ENCODE peak calls at places on chromosomes 16 and 17, in five cellular contexts. D is upper lobe of right lung, Y is fibroblast of mammary gland, Q is astrocyte of the cerebellum, X is nephron progenitor cell. N is an unnamed sample.

GRCh38 chr16:63568184-63568583 is 1531.9 kb upstream of the CDH8 start:
- DNase-seq in D (no peak), X (no peak), Q (no peak), Y (no peak), N (no peak)

GRCh38 chr17:50882851-50883250 is 16.7 kb upstream of the TOB1 start:
- DNase-seq in D (no peak), Q (no peak), X (no peak), Y (peak; percentile 67), N (no peak)

GRCh38 chr16:24152826-24153225 is 103.3 kb upstream of the CACNG3 start:
- DNase-seq in Q (no peak), Y (no peak), D (no peak), X (no peak), N (no peak)

GRCh38 chr17:30347488-30347887 is 13.6 kb upstream of the TMIGD1 start:
- DNase-seq in D (no peak), Q (no peak), Y (no peak), X (no peak), N (no peak)

GRCh38 chr16:5634781-5635180 is 537.2 kb upstream of the EEF2KMT start:
- DNase-seq in Y (no peak), Q (no peak), D (no peak), X (no peak), N (peak; percentile 26)

GRCh38 chr16:27252206-27252585 is 16.4 kb downstream of the NSMCE1 start:
- DNase-seq in Y (no peak), D (no peak), Q (no peak), X (no peak), N (no peak)

GRCh38 chr17:48469227-48469626 is 39.2 kb upstream of the SKAP1 start:
- DNase-seq in X (no peak), D (no peak), Q (no peak), Y (no peak), N (no peak)

GRCh38 chr17:28599311-28600184 is 723 bp upstream of the SPAG5 start:
- DNase-seq in X (no peak), D (peak; percentile 78), Y (peak; percentile 98), Q (peak; percentile 60), N (no peak)

GRCh38 chr16:3654249-3654991 is at the start of gene DNASE1:
- DNase-seq in Y (peak; percentile 68), Q (peak; percentile 16), X (peak; percentile 69), D (peak; percentile 73), N (peak; percentile 69)

GRCh38 chr17:70225272-70225671 is 55.9 kb downstream of the KCNJ2 start:
- DNase-seq in D (no peak), X (no peak), Y (no peak), Q (no peak), N (no peak)

GRCh38 chr16:81440888-81441663 is 3.5 kb upstream of the CMIP start:
- DNase-seq in D (no peak), X (no peak), Q (no peak), Y (no peak), N (no peak)

GRCh38 chr16:66278604-66279262 is 87.8 kb upstream of the CDH5 start:
- DNase-seq in Y (no peak), X (no peak), Q (no peak), D (no peak), N (no peak)
- TF ChIP-seq CTCF in Y (no peak), X (no peak), Q (peak; percentile 16), D (no peak), N (no peak)

GRCh38 chr16:58652741-58653140 is 23.1 kb upstream of the CNOT1 start:
- DNase-seq in D (no peak), Q (no peak), Y (peak; percentile 40), X (peak; percentile 16), N (peak; percentile 29)
- TF ChIP-seq CTCF in D (no peak), Q (no peak), Y (no peak), X (no peak), N (no peak)

GRCh38 chr16:65121870-65122723 is at the start of gene CDH11:
- DNase-seq in D (peak; percentile 68), X (peak; percentile 84), Q (peak; percentile 53), Y (peak; percentile 76), N (peak; percentile 58)
- TF ChIP-seq CTCF in D (peak; percentile 37), X (no peak), Q (peak; percentile 39), Y (no peak), N (no peak)

GRCh38 chr16:85965125-85965524 is 66.2 kb downstream of the IRF8 start:
- DNase-seq in Q (no peak), Y (no peak), D (no peak), X (no peak), N (no peak)
- TF ChIP-seq CTCF in Q (no peak), Y (no peak), D (no peak), X (no peak), N (no peak)

GRCh38 chr17:17890773-17891759 is 54.3 kb upstream of the SREBF1 start:
- DNase-seq in Q (peak; percentile 39), Y (peak; percentile 73), D (peak; percentile 73), X (peak; percentile 47), N (peak; percentile 62)
- TF ChIP-seq CTCF in Q (peak; percentile 90), Y (peak; percentile 88), D (peak; percentile 70), X (peak; percentile 65), N (peak; percentile 63)

GRCh38 chr17:45438931-45439610 is 6.4 kb upstream of the ARHGAP27 start:
- DNase-seq in Y (no peak), X (no peak), Q (no peak), D (peak; percentile 62), N (no peak)

GRCh38 chr17:45436161-45436560 is 3.5 kb upstream of the ARHGAP27 start:
- DNase-seq in Y (no peak), X (no peak), D (no peak), Q (no peak), N (no peak)

GRCh38 chr17:45435481-45435880 is 2.8 kb upstream of the ARHGAP27 start:
- DNase-seq in D (no peak), Q (no peak), Y (no peak), X (no peak), N (no peak)

GRCh38 chr17:45436625-45437460 is 4.2 kb upstream of the ARHGAP27 start:
- DNase-seq in D (no peak), Q (no peak), Y (no peak), X (no peak), N (no peak)

GRCh38 chr17:45437461-45438283 is 5.0 kb upstream of the ARHGAP27 start:
- DNase-seq in X (no peak), Y (no peak), D (no peak), Q (no peak), N (peak; percentile 68)
- TF ChIP-seq CTCF in X (no peak), Y (no peak), D (no peak), Q (no peak), N (no peak)

N was measured in glutamatergic neuron.